ENCODE peak calls at places on chromosome 22, in ten cellular contexts. F is activated naive CD8-positive, alpha-beta T cell treated with anti-CD3 and anti-CD28 coated beads, Interleukin-2, amount 50 U/mL, for 24 hours; J is iris pigment epithelial cell; X is NT2/D1; W is fibroblast of the aortic adventitia; P is heart right ventricle; C is BE2C; L is HAP-1; N is NCI-H1105 treated with DMSO at 0.1 percent for 48 hours; V is spleen. K is an unnamed sample.
A peak's percentile ranks its signal among the peaks of the same experiment; 100 is the strongest.

GRCh38 chr22:25027959-25028840 is 75.7 kb downstream of the KIAA1671 start:
- DNase-seq in F (peak; percentile 8), C (peak; percentile 77), X (no peak), W (peak; percentile 31), J (peak; percentile 18), L (no peak), V (no peak), P (peak; percentile 54), N (no peak), K (no peak)

GRCh38 chr22:25650834-25651233 is 86.4 kb downstream of the GRK3 start:
- DNase-seq in X (no peak), C (no peak), F (no peak), L (no peak), W (no peak), V (no peak), P (no peak), J (no peak), N (no peak), K (no peak)

GRCh38 chr22:43207849-43208702 is 21.1 kb upstream of the TTLL12 start:
- DNase-seq in C (no peak), X (no peak), L (no peak), N (no peak), J (no peak), F (no peak), W (no peak), P (no peak), V (no peak), K (no peak)

GRCh38 chr22:46763051-46763705 is 728 bp downstream of the TBC1D22A start:
- DNase-seq in J (peak; percentile 28), V (peak; percentile 91), L (no peak), N (no peak), P (peak; percentile 58), C (no peak), F (peak; percentile 61), X (no peak), W (peak; percentile 37), K (no peak)

GRCh38 chr22:43230983-43231723 is 44.2 kb upstream of the TTLL12 start:
- DNase-seq in V (peak; percentile 86), X (peak; percentile 55), N (peak; percentile 71), W (peak; percentile 39), C (peak; percentile 82), P (peak; percentile 60), L (peak; percentile 49), F (peak; percentile 74), J (peak; percentile 25), K (peak; percentile 79)

GRCh38 chr22:29750559-29750958 is 16.2 kb downstream of the ZMAT5 start:
- DNase-seq in X (no peak), W (no peak), C (no peak), N (no peak), L (no peak), F (no peak), V (no peak), P (no peak), J (peak; percentile 27), K (no peak)

GRCh38 chr22:45645526-45646414 is 25.9 kb upstream of the ATXN10 start:
- DNase-seq in V (peak; percentile 93), P (peak; percentile 78), X (peak; percentile 39), F (peak; percentile 84), W (peak; percentile 38), J (peak; percentile 48), L (peak; percentile 66), N (peak; percentile 38), C (peak; percentile 82), K (peak; percentile 57)

GRCh38 chr22:23402275-23403151 is 177.6 kb downstream of the IGLL1 start:
- DNase-seq in P (peak; percentile 44), N (no peak), L (peak; percentile 78), X (peak; percentile 48), W (no peak), F (peak; percentile 61), V (peak; percentile 88), J (peak; percentile 53), C (peak; percentile 76), K (no peak)

GRCh38 chr22:48534395-48534958 is 1293.2 kb downstream of the BRD1 start:
- DNase-seq in J (no peak), W (no peak), X (no peak), N (no peak), C (no peak), F (no peak), L (no peak), P (no peak), V (no peak), K (no peak)

GRCh38 chr22:28570697-28571373 is 108.8 kb downstream of the TTC28 start:
- DNase-seq in X (no peak), F (no peak), P (no peak), L (no peak), C (no peak), J (peak; percentile 14), V (no peak), N (no peak), W (no peak), K (no peak)

GRCh38 chr22:17777005-17777716 is 2.9 kb upstream of the BID start:
- DNase-seq in N (no peak), V (peak; percentile 93), F (peak; percentile 72), C (no peak), X (no peak), L (no peak), J (no peak), P (no peak), W (no peak), K (no peak)

GRCh38 chr22:37229805-37230672 is 14.0 kb downstream of the RAC2 start:
- DNase-seq in F (peak; percentile 88), V (peak; percentile 97), W (peak; percentile 19), P (no peak), L (no peak), J (peak; percentile 39), N (no peak), X (no peak), C (no peak), K (no peak)

GRCh38 chr22:39898997-39899396 is 1.9 kb upstream of the GRAP2 start:
- DNase-seq in W (no peak), F (no peak), C (no peak), P (no peak), V (no peak), N (no peak), X (no peak), L (no peak), J (no peak), K (no peak)

GRCh38 chr22:29072193-29072978 is 449 bp upstream of the KREMEN1 start:
- DNase-seq in P (peak; percentile 88), C (peak; percentile 87), V (peak; percentile 95), J (peak; percentile 66), L (peak; percentile 68), W (peak; percentile 42), N (peak; percentile 67), X (peak; percentile 68), F (peak; percentile 85), K (peak; percentile 70)

GRCh38 chr22:45977003-45977395 is at the start of gene WNT7B:
- DNase-seq in L (no peak), W (no peak), V (no peak), P (no peak), C (no peak), J (no peak), N (peak; percentile 67), X (no peak), F (no peak), K (no peak)

GRCh38 chr22:48099671-48100070 is 1337.2 kb downstream of the TBC1D22A start:
- DNase-seq in L (no peak), X (no peak), F (no peak), W (no peak), N (no peak), C (no peak), J (no peak), P (no peak), V (no peak), K (no peak)

GRCh38 chr22:40681451-40681850 is 2.2 kb downstream of the MCHR1 start:
- DNase-seq in N (no peak), V (no peak), P (no peak), X (no peak), C (no peak), J (no peak), F (no peak), W (no peak), L (no peak), K (no peak)

GRCh38 chr22:42684462-42685195 is 35.4 kb upstream of the CYB5R3 start:
- DNase-seq in C (no peak), N (no peak), L (no peak), F (no peak), P (no peak), V (no peak), J (peak; percentile 39), X (no peak), W (peak; percentile 44), K (no peak)

GRCh38 chr22:36934940-36935610 is 21.6 kb downstream of the CSF2RB start:
- DNase-seq in P (no peak), F (no peak), V (no peak), X (no peak), J (no peak), N (no peak), C (no peak), L (no peak), W (no peak), K (no peak)

GRCh38 chr22:17443413-17444203 is 74.3 kb downstream of the CECR2 start:
- DNase-seq in J (no peak), F (no peak), V (no peak), C (no peak), N (no peak), L (no peak), P (no peak), X (no peak), W (no peak), K (no peak)

GRCh38 chr22:33919591-33920501 is at the start of gene LARGE1:
- DNase-seq in F (peak; percentile 6), W (peak; percentile 17), P (peak; percentile 54), J (peak; percentile 14), X (no peak), V (peak; percentile 84), L (no peak), C (peak; percentile 39), N (peak; percentile 47), K (peak; percentile 27)

GRCh38 chr22:46453006-46453828 is 84.2 kb downstream of the CELSR1 start:
- DNase-seq in W (peak; percentile 9), V (no peak), L (no peak), X (no peak), P (no peak), F (no peak), N (no peak), C (no peak), J (no peak), K (no peak)

GRCh38 chr22:24845036-24845918 is 39.3 kb downstream of the SGSM1 start:
- DNase-seq in V (peak; percentile 49), L (no peak), C (no peak), W (peak; percentile 51), P (no peak), F (no peak), X (no peak), N (no peak), J (peak; percentile 57), K (no peak)

GRCh38 chr22:46737976-46738641 is at the start of gene CERK:
- DNase-seq in N (peak; percentile 44), W (peak; percentile 63), L (peak; percentile 76), J (peak; percentile 47), C (peak; percentile 91), X (no peak), V (peak; percentile 91), P (peak; percentile 91), F (peak; percentile 61), K (peak; percentile 64)

K was measured in SK-N-DZ.